ENCODE peak calls at places on chromosomes 16 and 17, in four cellular contexts. P is stimulated activated CD4-positive, alpha-beta T cell treated with anti-CD3 and anti-CD28 coated beads, Interleukin-1b, Interleukin-23, amount 100 ng/mL, for 24 hours; O is activated T-cell treated with anti-CD3 and anti-CD28 coated beads, Interleukin-2, amount 50 U/mL, for 4 hours; V is CD8-positive, alpha-beta T cell. A is an unnamed sample.

GRCh38 chr16:5056347-5056746 is 9.4 kb downstream of the C16orf89 start:
- DNase-seq in P (no peak), O (peak), V (peak), A (no peak)

GRCh38 chr16:21100447-21100846 is 50.2 kb downstream of the DNAH3 start:
- DNase-seq in P (no peak), O (no peak), V (no peak), A (no peak)

GRCh38 chr16:47370536-47370935 is 90.3 kb downstream of the ITFG1 start:
- DNase-seq in P (no peak), O (no peak), V (no peak), A (no peak)

GRCh38 chr17:50199211-50199633 is 2.2 kb downstream of the COL1A1 start:
- DNase-seq in P (no peak), O (no peak), V (peak), A (no peak)

GRCh38 chr17:10613775-10614513 is 43.2 kb downstream of the MYH3 start:
- DNase-seq in P (no peak), O (no peak), V (no peak), A (no peak)

GRCh38 chr17:50830298-50830697 is 5.1 kb upstream of the WFIKKN2 start:
- DNase-seq in P (no peak), O (no peak), V (no peak), A (no peak)

GRCh38 chr17:37824534-37825485 is 80.0 kb upstream of the HNF1B start:
- DNase-seq in P (no peak), O (no peak), V (no peak), A (no peak)

GRCh38 chr17:77074681-77075080 is 66.1 kb upstream of the SEC14L1 start:
- DNase-seq in P (no peak), O (no peak), V (no peak), A (no peak)

GRCh38 chr16:67995423-67995822 is 3.9 kb downstream of the DPEP2 start:
- DNase-seq in P (no peak), O (peak), V (no peak), A (no peak)

GRCh38 chr17:64056269-64057005 is 36.0 kb upstream of the ICAM2 start:
- DNase-seq in P (no peak), O (no peak), V (no peak), A (no peak)

GRCh38 chr16:84411768-84412167 is 43.4 kb downstream of the ATP2C2 start:
- DNase-seq in P (no peak), O (no peak), V (no peak), A (no peak)

GRCh38 chr16:56547120-56547948 is 17.5 kb upstream of the MT4 start:
- DNase-seq in P (no peak), O (no peak), V (no peak), A (no peak)

A was measured in activated CD4-positive, alpha-beta T cell treated with anti-CD3 and anti-CD28 coated beads for 4 hours.